ENCODE peak calls at places on chromosomes 4 and X, in five cellular contexts. One of them, this sample, is unnamed. For H3K27me3, the result is how much of the 10 kb centered on the place peaks cover.

GRCh38 chrX:136754641-136755040 is 26.1 kb downstream of the ARHGEF6 start:
- DNase-seq in brain microvascular endothelial cell: no peak
- DNase-seq in fibroblast of lung: peak
- DNase-seq in bronchial epithelial cell: no peak
- DNase-seq in CD8-positive, alpha-beta T cell: peak
- DNase-seq in this sample: no peak

GRCh38 chr4:3607690-3608514 is 75.7 kb upstream of the LRPAP1 start:
- DNase-seq in bronchial epithelial cell: no peak
- DNase-seq in CD8-positive, alpha-beta T cell: no peak
- DNase-seq in brain microvascular endothelial cell: no peak
- DNase-seq in fibroblast of lung: no peak
- DNase-seq in this sample: no peak

GRCh38 chr4:3809451-3810110 is 43.4 kb downstream of the ADRA2C start:
- DNase-seq in CD8-positive, alpha-beta T cell: no peak
- DNase-seq in brain microvascular endothelial cell: no peak
- DNase-seq in bronchial epithelial cell: no peak
- DNase-seq in fibroblast of lung: no peak
- DNase-seq in this sample: no peak

GRCh38 chrX:133325422-133325821 is 89.9 kb downstream of the GPC4 start:
- DNase-seq in CD8-positive, alpha-beta T cell: no peak
- DNase-seq in fibroblast of lung: peak
- DNase-seq in bronchial epithelial cell: no peak
- DNase-seq in brain microvascular endothelial cell: no peak
- DNase-seq in this sample: no peak

GRCh38 chrX:14777484-14777883 is 95.4 kb downstream of the FANCB start:
- DNase-seq in brain microvascular endothelial cell: no peak
- DNase-seq in bronchial epithelial cell: peak
- DNase-seq in fibroblast of lung: peak
- DNase-seq in CD8-positive, alpha-beta T cell: no peak
- DNase-seq in this sample: no peak

GRCh38 chr4:119233750-119234149 is 21.2 kb downstream of the USP53 start:
- DNase-seq in brain microvascular endothelial cell: no peak
- DNase-seq in CD8-positive, alpha-beta T cell: no peak
- DNase-seq in bronchial epithelial cell: no peak
- DNase-seq in fibroblast of lung: no peak
- DNase-seq in this sample: no peak

GRCh38 chr4:154953691-154954090 is 172.6 kb downstream of the RBM46 start:
- DNase-seq in fibroblast of lung: no peak
- DNase-seq in CD8-positive, alpha-beta T cell: no peak
- DNase-seq in brain microvascular endothelial cell: no peak
- DNase-seq in bronchial epithelial cell: no peak
- DNase-seq in this sample: no peak

GRCh38 chr4:7910721-7911015 is 29.0 kb downstream of the AFAP1 start:
- DNase-seq in bronchial epithelial cell: no peak
- DNase-seq in fibroblast of lung: no peak
- DNase-seq in CD8-positive, alpha-beta T cell: no peak
- DNase-seq in brain microvascular endothelial cell: no peak
- DNase-seq in this sample: no peak

GRCh38 chrX:134240209-134240608 is 3.2 kb downstream of the CCDC160 start:
- DNase-seq in CD8-positive, alpha-beta T cell: no peak
- DNase-seq in brain microvascular endothelial cell: no peak
- DNase-seq in bronchial epithelial cell: no peak
- DNase-seq in fibroblast of lung: no peak
- DNase-seq in this sample: no peak

GRCh38 chr4:21002976-21003375 is 302.7 kb downstream of the PACRGL start:
- DNase-seq in brain microvascular endothelial cell: no peak
- DNase-seq in CD8-positive, alpha-beta T cell: no peak
- DNase-seq in fibroblast of lung: no peak
- DNase-seq in bronchial epithelial cell: no peak
- DNase-seq in this sample: no peak

GRCh38 chr4:48343531-48343930 is 2.2 kb downstream of the SLAIN2 start:
- DNase-seq in brain microvascular endothelial cell: no peak
- DNase-seq in fibroblast of lung: peak
- DNase-seq in CD8-positive, alpha-beta T cell: no peak
- DNase-seq in bronchial epithelial cell: no peak
- DNase-seq in this sample: no peak

GRCh38 chr4:25977397-25978170 is 63.6 kb downstream of the SMIM20 start:
- DNase-seq in CD8-positive, alpha-beta T cell: no peak
- DNase-seq in brain microvascular endothelial cell: no peak
- DNase-seq in bronchial epithelial cell: no peak
- DNase-seq in fibroblast of lung: no peak
- DNase-seq in this sample: no peak

GRCh38 chr4:177554966-177555574 is 112.8 kb upstream of the AGA start:
- DNase-seq in fibroblast of lung: peak
- DNase-seq in bronchial epithelial cell: peak
- DNase-seq in CD8-positive, alpha-beta T cell: no peak
- DNase-seq in brain microvascular endothelial cell: peak
- DNase-seq in this sample: no peak

GRCh38 chr4:148056879-148057278 is 325.0 kb downstream of the ARHGAP10 start:
- DNase-seq in fibroblast of lung: peak
- DNase-seq in brain microvascular endothelial cell: peak
- DNase-seq in bronchial epithelial cell: peak
- DNase-seq in CD8-positive, alpha-beta T cell: peak
- DNase-seq in this sample: no peak

GRCh38 chr4:17272154-17272553 is 239.7 kb downstream of the QDPR start:
- DNase-seq in bronchial epithelial cell: no peak
- DNase-seq in CD8-positive, alpha-beta T cell: no peak
- DNase-seq in fibroblast of lung: peak
- DNase-seq in brain microvascular endothelial cell: peak
- DNase-seq in this sample: no peak

GRCh38 chrX:83510466-83511181 is 2.5 kb downstream of the POU3F4 start:
- DNase-seq in fibroblast of lung: no peak
- DNase-seq in bronchial epithelial cell: no peak
- DNase-seq in brain microvascular endothelial cell: no peak
- DNase-seq in CD8-positive, alpha-beta T cell: no peak
- DNase-seq in this sample: no peak

GRCh38 chrX:151814767-151815166 is 80.2 kb downstream of the CNGA2 start:
- DNase-seq in brain microvascular endothelial cell: no peak
- DNase-seq in bronchial epithelial cell: no peak
- DNase-seq in fibroblast of lung: no peak
- DNase-seq in CD8-positive, alpha-beta T cell: no peak
- DNase-seq in this sample: no peak

GRCh38 chr4:101019313-101019712 is 328.0 kb downstream of the PPP3CA start:
- DNase-seq in CD8-positive, alpha-beta T cell: no peak
- DNase-seq in brain microvascular endothelial cell: no peak
- DNase-seq in bronchial epithelial cell: no peak
- DNase-seq in fibroblast of lung: no peak
- DNase-seq in this sample: no peak

GRCh38 chrX:29992083-29992482 is 223.3 kb upstream of the MAGEB2 start:
- DNase-seq in brain microvascular endothelial cell: no peak
- DNase-seq in bronchial epithelial cell: no peak
- DNase-seq in CD8-positive, alpha-beta T cell: no peak
- DNase-seq in fibroblast of lung: no peak
- DNase-seq in this sample: no peak

GRCh38 chr4:4995103-4995761 is 24.0 kb downstream of the CYTL1 start:
- DNase-seq in brain microvascular endothelial cell: peak
- DNase-seq in bronchial epithelial cell: peak
- DNase-seq in CD8-positive, alpha-beta T cell: peak
- DNase-seq in fibroblast of lung: peak
- DNase-seq in this sample: no peak

GRCh38 chr4:67035501-67035900 is 509.8 kb downstream of the CENPC start:
- DNase-seq in bronchial epithelial cell: peak
- DNase-seq in brain microvascular endothelial cell: peak
- DNase-seq in CD8-positive, alpha-beta T cell: no peak
- DNase-seq in fibroblast of lung: peak
- DNase-seq in this sample: no peak

GRCh38 chr4:15961778-15962510 is 1.0 kb downstream of the FGFBP2 start:
- DNase-seq in fibroblast of lung: no peak
- DNase-seq in CD8-positive, alpha-beta T cell: peak
- DNase-seq in bronchial epithelial cell: no peak
- DNase-seq in brain microvascular endothelial cell: no peak
- DNase-seq in this sample: no peak

GRCh38 chr4:101027721-101028120 is 319.6 kb downstream of the PPP3CA start:
- DNase-seq in bronchial epithelial cell: no peak
- DNase-seq in fibroblast of lung: peak
- DNase-seq in CD8-positive, alpha-beta T cell: no peak
- DNase-seq in brain microvascular endothelial cell: no peak
- DNase-seq in this sample: no peak

GRCh38 chr4:163697121-163697520 is 202.6 kb downstream of the TMA16 start:
- DNase-seq in brain microvascular endothelial cell: peak
- DNase-seq in bronchial epithelial cell: peak
- DNase-seq in CD8-positive, alpha-beta T cell: no peak
- DNase-seq in fibroblast of lung: peak
- DNase-seq in this sample: no peak

GRCh38 chr4:52234539-52235174 is 183.6 kb downstream of the SPATA18 start:
- DNase-seq in fibroblast of lung: no peak
- DNase-seq in CD8-positive, alpha-beta T cell: no peak
- DNase-seq in brain microvascular endothelial cell: peak
- DNase-seq in bronchial epithelial cell: peak
- DNase-seq in this sample: peak

GRCh38 chrX:46573896-46574336 is 351 bp downstream of the CHST7 start:
- DNase-seq in CD8-positive, alpha-beta T cell: peak
- DNase-seq in brain microvascular endothelial cell: peak
- DNase-seq in bronchial epithelial cell: peak
- DNase-seq in fibroblast of lung: peak
- DNase-seq in this sample: no peak

GRCh38 chrX:11792461-11793421 is 34.7 kb downstream of the MSL3 start:
- DNase-seq in brain microvascular endothelial cell: no peak
- DNase-seq in fibroblast of lung: no peak
- DNase-seq in bronchial epithelial cell: no peak
- DNase-seq in CD8-positive, alpha-beta T cell: peak
- DNase-seq in this sample: no peak

GRCh38 chr4:81445196-81445595 is 26.5 kb downstream of the RASGEF1B start:
- DNase-seq in CD8-positive, alpha-beta T cell: no peak
- DNase-seq in fibroblast of lung: peak
- DNase-seq in brain microvascular endothelial cell: no peak
- DNase-seq in bronchial epithelial cell: no peak
- DNase-seq in this sample: no peak

GRCh38 chrX:44667771-44668170 is 125.1 kb upstream of the FUNDC1 start:
- DNase-seq in fibroblast of lung: peak
- DNase-seq in brain microvascular endothelial cell: no peak
- DNase-seq in bronchial epithelial cell: no peak
- DNase-seq in CD8-positive, alpha-beta T cell: no peak
- DNase-seq in this sample: no peak

GRCh38 chrX:153874366-153875125 is 11.4 kb downstream of the L1CAM start:
- DNase-seq in CD8-positive, alpha-beta T cell: no peak
- DNase-seq in bronchial epithelial cell: no peak
- DNase-seq in brain microvascular endothelial cell: no peak
- DNase-seq in fibroblast of lung: peak
- DNase-seq in this sample: no peak

GRCh38 chr4:90246841-90247240 is 119.6 kb downstream of the CCSER1 start:
- DNase-seq in bronchial epithelial cell: peak
- DNase-seq in brain microvascular endothelial cell: no peak
- DNase-seq in fibroblast of lung: no peak
- DNase-seq in CD8-positive, alpha-beta T cell: no peak
- DNase-seq in this sample: no peak

GRCh38 chrX:91434351-91435168 is at the start of gene PABPC5:
- DNase-seq in bronchial epithelial cell: peak
- DNase-seq in CD8-positive, alpha-beta T cell: no peak
- DNase-seq in brain microvascular endothelial cell: peak
- DNase-seq in fibroblast of lung: peak
- DNase-seq in this sample: peak

GRCh38 chrX:52424658-52425057 is 55.8 kb downstream of the XAGE2 start:
- DNase-seq in fibroblast of lung: peak
- DNase-seq in CD8-positive, alpha-beta T cell: no peak
- DNase-seq in bronchial epithelial cell: peak
- DNase-seq in brain microvascular endothelial cell: peak
- DNase-seq in this sample: no peak

GRCh38 chr4:113692809-113693411 is 68.6 kb downstream of the CAMK2D start:
- DNase-seq in CD8-positive, alpha-beta T cell: no peak
- DNase-seq in bronchial epithelial cell: no peak
- DNase-seq in fibroblast of lung: no peak
- DNase-seq in brain microvascular endothelial cell: no peak
- DNase-seq in this sample: peak
- TF ChIP-seq CTCF in CD8-positive, alpha-beta T cell: no peak
- TF ChIP-seq CTCF in bronchial epithelial cell: no peak
- TF ChIP-seq CTCF in fibroblast of lung: no peak
- TF ChIP-seq CTCF in brain microvascular endothelial cell: no peak
- TF ChIP-seq CTCF in this sample: no peak

GRCh38 chr4:107629318-107629717 is 90.7 kb downstream of the PAPSS1 start:
- DNase-seq in bronchial epithelial cell: no peak
- DNase-seq in brain microvascular endothelial cell: no peak
- DNase-seq in CD8-positive, alpha-beta T cell: no peak
- DNase-seq in fibroblast of lung: peak
- DNase-seq in this sample: no peak

GRCh38 chr4:107631568-107631967 is 88.5 kb downstream of the PAPSS1 start:
- DNase-seq in CD8-positive, alpha-beta T cell: no peak
- DNase-seq in bronchial epithelial cell: no peak
- DNase-seq in fibroblast of lung: peak
- DNase-seq in brain microvascular endothelial cell: no peak
- DNase-seq in this sample: no peak

GRCh38 chr4:107625503-107625902 is 94.5 kb downstream of the PAPSS1 start:
- DNase-seq in fibroblast of lung: no peak
- DNase-seq in CD8-positive, alpha-beta T cell: no peak
- DNase-seq in bronchial epithelial cell: no peak
- DNase-seq in brain microvascular endothelial cell: no peak
- DNase-seq in this sample: no peak

GRCh38 chr4:107635735-107636134 is 84.3 kb downstream of the PAPSS1 start:
- DNase-seq in CD8-positive, alpha-beta T cell: no peak
- DNase-seq in brain microvascular endothelial cell: no peak
- DNase-seq in fibroblast of lung: no peak
- DNase-seq in bronchial epithelial cell: no peak
- DNase-seq in this sample: no peak

GRCh38 chr4:107630185-107630705 is 89.8 kb downstream of the PAPSS1 start:
- DNase-seq in bronchial epithelial cell: no peak
- DNase-seq in brain microvascular endothelial cell: no peak
- DNase-seq in fibroblast of lung: no peak
- DNase-seq in CD8-positive, alpha-beta T cell: no peak
- DNase-seq in this sample: no peak
- H3K4me3 ChIP-seq in bronchial epithelial cell: no peak
- H3K4me3 ChIP-seq in brain microvascular endothelial cell: no peak
- H3K4me3 ChIP-seq in fibroblast of lung: no peak
- H3K4me3 ChIP-seq in CD8-positive, alpha-beta T cell: no peak
- H3K4me3 ChIP-seq in this sample: no peak

DNA sequence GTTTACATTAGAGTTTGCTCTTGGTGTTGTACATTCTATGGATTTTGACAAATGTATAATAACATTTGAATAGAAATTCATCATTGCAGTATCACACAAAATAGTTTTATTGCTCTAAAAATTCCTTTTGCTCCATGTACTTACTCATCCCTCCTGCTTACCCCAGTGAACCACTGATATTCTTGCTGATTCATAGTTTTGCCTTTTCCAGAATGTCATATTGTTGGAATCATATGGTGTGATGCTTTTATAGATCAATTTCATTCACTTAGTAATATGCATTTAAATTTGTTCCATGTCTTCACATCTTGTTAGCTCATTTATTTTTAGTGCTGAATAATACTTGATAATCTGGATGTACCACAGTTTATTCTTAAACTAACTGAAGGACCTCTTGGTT is 1593.2 kb downstream of the C4orf33 start:
- DNase-seq in bronchial epithelial cell: no peak
- DNase-seq in fibroblast of lung: peak
- DNase-seq in CD8-positive, alpha-beta T cell: no peak
- DNase-seq in brain microvascular endothelial cell: no peak
- DNase-seq in this sample: no peak
- H3K27me3 ChIP-seq in bronchial epithelial cell: under half
- H3K27me3 ChIP-seq in fibroblast of lung: under half
- H3K27me3 ChIP-seq in CD8-positive, alpha-beta T cell: under half
- H3K27me3 ChIP-seq in brain microvascular endothelial cell: under half
- H3K27me3 ChIP-seq in this sample: under half

DNA sequence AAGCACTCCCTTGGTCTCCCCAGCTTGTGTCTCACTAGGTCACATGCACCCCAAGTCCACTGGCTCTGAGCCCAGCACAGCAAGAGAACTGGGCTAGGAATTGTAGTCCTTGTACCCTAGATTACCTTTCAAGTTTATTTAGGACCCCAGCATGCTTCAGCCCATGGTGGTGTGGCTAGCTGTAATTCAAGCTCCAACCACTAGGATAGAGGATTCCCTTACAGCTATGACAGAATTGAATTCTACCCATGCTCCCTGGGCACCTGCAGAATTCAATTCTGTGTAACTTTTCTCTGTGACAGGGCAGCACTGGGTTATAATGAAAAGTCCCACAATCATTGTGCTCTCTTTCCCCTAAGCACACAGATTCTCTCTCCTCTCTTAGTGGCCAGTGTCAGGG is 253.8 kb upstream of the DMD start:
- DNase-seq in fibroblast of lung: no peak
- DNase-seq in bronchial epithelial cell: no peak
- DNase-seq in brain microvascular endothelial cell: no peak
- DNase-seq in CD8-positive, alpha-beta T cell: no peak
- DNase-seq in this sample: no peak
- TF ChIP-seq CTCF in fibroblast of lung: no peak
- TF ChIP-seq CTCF in bronchial epithelial cell: no peak
- TF ChIP-seq CTCF in brain microvascular endothelial cell: no peak
- TF ChIP-seq CTCF in CD8-positive, alpha-beta T cell: no peak
- TF ChIP-seq CTCF in this sample: no peak

This sample was measured in BJ.